ENCODE peak calls at places on chromosomes 12 and 14, in nine cellular contexts. One of them, this sample, is unnamed.

GRCh38 chr14:45201908-45202307 is 51.1 kb downstream of the MIS18BP1 start:
- DNase-seq in OCI-LY7: peak
- DNase-seq in HTR-8/SVneo: peak
- DNase-seq in T follicular helper cell: no peak
- DNase-seq in SK-N-DZ: peak
- DNase-seq in LoVo: no peak
- DNase-seq in stimulated activated CD4-positive, alpha-beta T cell treated with anti-CD3 and anti-CD28 coated beads, TNF-alpha, amount 100 ng/mL, for 4 hours: no peak
- DNase-seq in activated CD4-positive, alpha-beta T cell treated with anti-CD3 and anti-CD28 coated beads, Interleukin-2, amount 50 U/mL, for 1 hour: no peak
- DNase-seq in GDM1: peak
- DNase-seq in this sample: no peak

GRCh38 chr12:21301-22189 is 45.0 kb upstream of the IQSEC3 start:
- DNase-seq in OCI-LY7: no peak
- DNase-seq in HTR-8/SVneo: no peak
- DNase-seq in T follicular helper cell: no peak
- DNase-seq in SK-N-DZ: no peak
- DNase-seq in LoVo: no peak
- DNase-seq in stimulated activated CD4-positive, alpha-beta T cell treated with anti-CD3 and anti-CD28 coated beads, TNF-alpha, amount 100 ng/mL, for 4 hours: no peak
- DNase-seq in activated CD4-positive, alpha-beta T cell treated with anti-CD3 and anti-CD28 coated beads, Interleukin-2, amount 50 U/mL, for 1 hour: no peak
- DNase-seq in GDM1: no peak
- DNase-seq in this sample: no peak

GRCh38 chr12:95532851-95533250 is 18.4 kb downstream of the USP44 start:
- DNase-seq in OCI-LY7: no peak
- DNase-seq in HTR-8/SVneo: no peak
- DNase-seq in T follicular helper cell: no peak
- DNase-seq in SK-N-DZ: no peak
- DNase-seq in LoVo: peak
- DNase-seq in stimulated activated CD4-positive, alpha-beta T cell treated with anti-CD3 and anti-CD28 coated beads, TNF-alpha, amount 100 ng/mL, for 4 hours: no peak
- DNase-seq in activated CD4-positive, alpha-beta T cell treated with anti-CD3 and anti-CD28 coated beads, Interleukin-2, amount 50 U/mL, for 1 hour: no peak
- DNase-seq in GDM1: no peak
- DNase-seq in this sample: no peak

GRCh38 chr12:52338241-52338960 is 17.2 kb upstream of the KRT83 start:
- DNase-seq in OCI-LY7: no peak
- DNase-seq in HTR-8/SVneo: no peak
- DNase-seq in T follicular helper cell: no peak
- DNase-seq in SK-N-DZ: no peak
- DNase-seq in LoVo: no peak
- DNase-seq in stimulated activated CD4-positive, alpha-beta T cell treated with anti-CD3 and anti-CD28 coated beads, TNF-alpha, amount 100 ng/mL, for 4 hours: no peak
- DNase-seq in activated CD4-positive, alpha-beta T cell treated with anti-CD3 and anti-CD28 coated beads, Interleukin-2, amount 50 U/mL, for 1 hour: no peak
- DNase-seq in GDM1: no peak
- DNase-seq in this sample: no peak

GRCh38 chr12:132427999-132428871 is 61.7 kb upstream of the FBRSL1 start:
- DNase-seq in OCI-LY7: no peak
- DNase-seq in HTR-8/SVneo: no peak
- DNase-seq in T follicular helper cell: no peak
- DNase-seq in SK-N-DZ: no peak
- DNase-seq in LoVo: no peak
- DNase-seq in stimulated activated CD4-positive, alpha-beta T cell treated with anti-CD3 and anti-CD28 coated beads, TNF-alpha, amount 100 ng/mL, for 4 hours: no peak
- DNase-seq in activated CD4-positive, alpha-beta T cell treated with anti-CD3 and anti-CD28 coated beads, Interleukin-2, amount 50 U/mL, for 1 hour: no peak
- DNase-seq in GDM1: no peak
- DNase-seq in this sample: no peak

GRCh38 chr14:105248368-105249174 is at the start of gene BTBD6:
- DNase-seq in OCI-LY7: peak
- DNase-seq in HTR-8/SVneo: peak
- DNase-seq in T follicular helper cell: peak
- DNase-seq in SK-N-DZ: peak
- DNase-seq in LoVo: peak
- DNase-seq in stimulated activated CD4-positive, alpha-beta T cell treated with anti-CD3 and anti-CD28 coated beads, TNF-alpha, amount 100 ng/mL, for 4 hours: peak
- DNase-seq in activated CD4-positive, alpha-beta T cell treated with anti-CD3 and anti-CD28 coated beads, Interleukin-2, amount 50 U/mL, for 1 hour: peak
- DNase-seq in GDM1: no peak
- DNase-seq in this sample: peak

GRCh38 chr12:39441189-39441962 is 1.5 kb downstream of the KIF21A start:
- DNase-seq in OCI-LY7: no peak
- DNase-seq in HTR-8/SVneo: no peak
- DNase-seq in T follicular helper cell: no peak
- DNase-seq in SK-N-DZ: no peak
- DNase-seq in LoVo: no peak
- DNase-seq in stimulated activated CD4-positive, alpha-beta T cell treated with anti-CD3 and anti-CD28 coated beads, TNF-alpha, amount 100 ng/mL, for 4 hours: no peak
- DNase-seq in activated CD4-positive, alpha-beta T cell treated with anti-CD3 and anti-CD28 coated beads, Interleukin-2, amount 50 U/mL, for 1 hour: no peak
- DNase-seq in GDM1: no peak
- DNase-seq in this sample: no peak

GRCh38 chr12:113403435-113404415 is at the start of gene SDS:
- DNase-seq in OCI-LY7: no peak
- DNase-seq in HTR-8/SVneo: no peak
- DNase-seq in T follicular helper cell: no peak
- DNase-seq in SK-N-DZ: no peak
- DNase-seq in LoVo: no peak
- DNase-seq in stimulated activated CD4-positive, alpha-beta T cell treated with anti-CD3 and anti-CD28 coated beads, TNF-alpha, amount 100 ng/mL, for 4 hours: no peak
- DNase-seq in activated CD4-positive, alpha-beta T cell treated with anti-CD3 and anti-CD28 coated beads, Interleukin-2, amount 50 U/mL, for 1 hour: no peak
- DNase-seq in GDM1: peak
- DNase-seq in this sample: peak

GRCh38 chr12:32821293-32822089 is 65.8 kb upstream of the YARS2 start:
- DNase-seq in OCI-LY7: no peak
- DNase-seq in HTR-8/SVneo: peak
- DNase-seq in T follicular helper cell: no peak
- DNase-seq in SK-N-DZ: no peak
- DNase-seq in LoVo: no peak
- DNase-seq in stimulated activated CD4-positive, alpha-beta T cell treated with anti-CD3 and anti-CD28 coated beads, TNF-alpha, amount 100 ng/mL, for 4 hours: no peak
- DNase-seq in activated CD4-positive, alpha-beta T cell treated with anti-CD3 and anti-CD28 coated beads, Interleukin-2, amount 50 U/mL, for 1 hour: no peak
- DNase-seq in GDM1: no peak
- DNase-seq in this sample: no peak

GRCh38 chr12:43728117-43728516 is 30.5 kb downstream of the PUS7L start:
- DNase-seq in OCI-LY7: no peak
- DNase-seq in HTR-8/SVneo: no peak
- DNase-seq in T follicular helper cell: no peak
- DNase-seq in SK-N-DZ: no peak
- DNase-seq in LoVo: peak
- DNase-seq in stimulated activated CD4-positive, alpha-beta T cell treated with anti-CD3 and anti-CD28 coated beads, TNF-alpha, amount 100 ng/mL, for 4 hours: no peak
- DNase-seq in activated CD4-positive, alpha-beta T cell treated with anti-CD3 and anti-CD28 coated beads, Interleukin-2, amount 50 U/mL, for 1 hour: no peak
- DNase-seq in GDM1: no peak
- DNase-seq in this sample: no peak

GRCh38 chr12:104549820-104550480 is 93.2 kb downstream of the CHST11 start:
- DNase-seq in OCI-LY7: peak
- DNase-seq in HTR-8/SVneo: no peak
- DNase-seq in T follicular helper cell: no peak
- DNase-seq in SK-N-DZ: no peak
- DNase-seq in LoVo: no peak
- DNase-seq in stimulated activated CD4-positive, alpha-beta T cell treated with anti-CD3 and anti-CD28 coated beads, TNF-alpha, amount 100 ng/mL, for 4 hours: no peak
- DNase-seq in activated CD4-positive, alpha-beta T cell treated with anti-CD3 and anti-CD28 coated beads, Interleukin-2, amount 50 U/mL, for 1 hour: no peak
- DNase-seq in GDM1: no peak
- DNase-seq in this sample: no peak

GRCh38 chr12:69991683-69992297 is 166.8 kb downstream of the MYRFL start:
- DNase-seq in OCI-LY7: no peak
- DNase-seq in HTR-8/SVneo: no peak
- DNase-seq in T follicular helper cell: no peak
- DNase-seq in SK-N-DZ: no peak
- DNase-seq in LoVo: no peak
- DNase-seq in stimulated activated CD4-positive, alpha-beta T cell treated with anti-CD3 and anti-CD28 coated beads, TNF-alpha, amount 100 ng/mL, for 4 hours: no peak
- DNase-seq in activated CD4-positive, alpha-beta T cell treated with anti-CD3 and anti-CD28 coated beads, Interleukin-2, amount 50 U/mL, for 1 hour: no peak
- DNase-seq in GDM1: no peak
- DNase-seq in this sample: no peak

GRCh38 chr12:66774921-66775320 is 96.0 kb upstream of the GRIP1 start:
- DNase-seq in OCI-LY7: no peak
- DNase-seq in HTR-8/SVneo: no peak
- DNase-seq in T follicular helper cell: no peak
- DNase-seq in SK-N-DZ: peak
- DNase-seq in LoVo: no peak
- DNase-seq in stimulated activated CD4-positive, alpha-beta T cell treated with anti-CD3 and anti-CD28 coated beads, TNF-alpha, amount 100 ng/mL, for 4 hours: no peak
- DNase-seq in activated CD4-positive, alpha-beta T cell treated with anti-CD3 and anti-CD28 coated beads, Interleukin-2, amount 50 U/mL, for 1 hour: no peak
- DNase-seq in GDM1: no peak
- DNase-seq in this sample: no peak

GRCh38 chr12:57868870-57869609 is 22.5 kb upstream of the CTDSP2 start:
- DNase-seq in OCI-LY7: no peak
- DNase-seq in HTR-8/SVneo: no peak
- DNase-seq in T follicular helper cell: no peak
- DNase-seq in SK-N-DZ: peak
- DNase-seq in LoVo: no peak
- DNase-seq in stimulated activated CD4-positive, alpha-beta T cell treated with anti-CD3 and anti-CD28 coated beads, TNF-alpha, amount 100 ng/mL, for 4 hours: no peak
- DNase-seq in activated CD4-positive, alpha-beta T cell treated with anti-CD3 and anti-CD28 coated beads, Interleukin-2, amount 50 U/mL, for 1 hour: no peak
- DNase-seq in GDM1: no peak
- DNase-seq in this sample: no peak

GRCh38 chr14:65824285-65824977 is 411.9 kb downstream of the FUT8 start:
- DNase-seq in OCI-LY7: peak
- DNase-seq in HTR-8/SVneo: peak
- DNase-seq in T follicular helper cell: peak
- DNase-seq in SK-N-DZ: peak
- DNase-seq in LoVo: peak
- DNase-seq in stimulated activated CD4-positive, alpha-beta T cell treated with anti-CD3 and anti-CD28 coated beads, TNF-alpha, amount 100 ng/mL, for 4 hours: peak
- DNase-seq in activated CD4-positive, alpha-beta T cell treated with anti-CD3 and anti-CD28 coated beads, Interleukin-2, amount 50 U/mL, for 1 hour: peak
- DNase-seq in GDM1: peak
- DNase-seq in this sample: peak